ENCODE peak calls at places on chromosomes 16 and 17, in eight cellular contexts. E, J, N, U, M, Y, C and W are unnamed samples.

GRCh38 chr16:53913082-53913870 is 209.3 kb downstream of the FTO start:
- DNase-seq in E (no peak), J (no peak), N (peak; percentile 85), U (no peak), M (peak; percentile 68), Y (no peak), C (no peak), W (no peak)

GRCh38 chr17:80316927-80317705 is 56.5 kb downstream of the RNF213 start:
- DNase-seq in E (peak; percentile 79), J (no peak), N (no peak), U (no peak), M (no peak), Y (peak; percentile 38), C (no peak), W (no peak)

GRCh38 chr17:79027274-79027924 is 3.4 kb downstream of the C1QTNF1 start:
- DNase-seq in E (peak; percentile 88), J (no peak), N (no peak), U (no peak), M (peak; percentile 71), Y (no peak), C (peak; percentile 41), W (no peak)

GRCh38 chr16:89922477-89922883 is 662 bp upstream of the TUBB3 start:
- DNase-seq in E (peak; percentile 94), J (peak; percentile 44), N (peak; percentile 91), U (no peak), M (peak; percentile 95), Y (peak; percentile 41), C (peak; percentile 85), W (no peak)

GRCh38 chr16:72832640-72833039 is 215.3 kb downstream of the ZFHX3 start:
- DNase-seq in E (peak; percentile 97), J (peak; percentile 60), N (peak; percentile 90), U (no peak), M (peak; percentile 62), Y (peak; percentile 83), C (peak; percentile 90), W (peak; percentile 39)

GRCh38 chr17:27247071-27247957 is 46.6 kb upstream of the WSB1 start:
- DNase-seq in E (peak; percentile 92), J (peak; percentile 52), N (peak; percentile 15), U (no peak), M (no peak), Y (no peak), C (no peak), W (no peak)

GRCh38 chr16:86288716-86289294 is 221.5 kb upstream of the FOXF1 start:
- DNase-seq in E (peak; percentile 63), J (no peak), N (no peak), U (no peak), M (no peak), Y (no peak), C (peak; percentile 63), W (no peak)

GRCh38 chr16:89197633-89198416 is 2.5 kb downstream of the SLC22A31 start:
- DNase-seq in E (no peak), J (no peak), N (no peak), U (no peak), M (peak; percentile 22), Y (no peak), C (no peak), W (no peak)

GRCh38 chr16:51095114-51095872 is 55.8 kb downstream of the SALL1 start:
- DNase-seq in E (no peak), J (no peak), N (no peak), U (no peak), M (no peak), Y (peak; percentile 31), C (no peak), W (no peak)

GRCh38 chr17:41178843-41179616 is 1.0 kb upstream of the KRTAP4-2 start:
- DNase-seq in E (no peak), J (no peak), N (peak; percentile 60), U (no peak), M (no peak), Y (no peak), C (no peak), W (no peak)

GRCh38 chr17:49739662-49740271 is 24.2 kb downstream of the FAM117A start:
- DNase-seq in E (peak; percentile 96), J (peak; percentile 61), N (no peak), U (no peak), M (no peak), Y (peak; percentile 21), C (no peak), W (no peak)

GRCh38 chr16:67399749-67400704 is 6.7 kb upstream of the TPPP3 start:
- DNase-seq in E (no peak), J (peak; percentile 77), N (no peak), U (no peak), M (no peak), Y (no peak), C (no peak), W (no peak)

GRCh38 chr17:14197582-14197981 is 39.1 kb downstream of the CDRT15 start:
- DNase-seq in E (no peak), J (no peak), N (no peak), U (no peak), M (no peak), Y (no peak), C (no peak), W (no peak)

GRCh38 chr16:69859105-69859969 is 91.8 kb upstream of the CLEC18A start:
- DNase-seq in E (no peak), J (no peak), N (no peak), U (no peak), M (peak; percentile 62), Y (peak; percentile 63), C (no peak), W (no peak)